ENCODE peak calls at places on chromosomes 6 and 20, in seven cellular contexts. Z is left ventricle myocardium inferior, A is heart left ventricle, I is cardiac muscle cell, C is brain microvascular endothelial cell, B is esophagus muscularis mucosa, G is BE2C. F is an unnamed sample.

GRCh38 chr6:53236241-53236640 is 87.6 kb upstream of the GCM1 start:
- DNase-seq in Z (no peak), A (no peak), I (no peak), C (no peak), B (no peak), G (no peak), F (no peak)

GRCh38 chr6:133547136-133547535 is 306.0 kb downstream of the EYA4 start:
- DNase-seq in Z (no peak), A (no peak), I (no peak), C (no peak), B (no peak), G (no peak), F (no peak)

GRCh38 chr6:89562114-89562815 is 76.3 kb downstream of the LYRM2 start:
- DNase-seq in Z (no peak), A (no peak), I (no peak), C (no peak), B (no peak), G (no peak), F (no peak)

GRCh38 chr6:43076928-43077809 is 1.1 kb downstream of the PTK7 start:
- DNase-seq in Z (no peak), A (no peak), I (peak), C (peak), B (no peak), G (peak), F (no peak)

GRCh38 chr6:36911946-36912555 is 26.3 kb downstream of the C6orf89 start:
- DNase-seq in Z (no peak), A (no peak), I (no peak), C (no peak), B (no peak), G (no peak), F (no peak)

GRCh38 chr20:51526105-51526470 is 16.4 kb downstream of the NFATC2 start:
- DNase-seq in Z (no peak), A (no peak), I (no peak), C (no peak), B (no peak), G (no peak), F (no peak)

GRCh38 chr6:46325561-46326525 is 155.1 kb upstream of the ENPP5 start:
- DNase-seq in Z (no peak), A (no peak), I (peak), C (peak), B (no peak), G (peak), F (no peak)

GRCh38 chr20:23508896-23509579 is 18.1 kb downstream of the CST8 start:
- DNase-seq in Z (no peak), A (no peak), I (no peak), C (no peak), B (peak), G (no peak), F (no peak)

GRCh38 chr6:161418458-161418945 is 144.6 kb upstream of the AGPAT4 start:
- DNase-seq in Z (no peak), A (peak), I (peak), C (peak), B (no peak), G (peak), F (no peak)

GRCh38 chr6:33983109-33983475 is 162.8 kb downstream of the GRM4 start:
- DNase-seq in Z (no peak), A (no peak), I (no peak), C (no peak), B (no peak), G (no peak), F (peak)

GRCh38 chr20:50413088-50413500 is 97.1 kb upstream of the PTPN1 start:
- DNase-seq in Z (no peak), A (no peak), I (no peak), C (no peak), B (no peak), G (no peak), F (no peak)

GRCh38 chr20:47336013-47336754 is 20.3 kb downstream of the ZMYND8 start:
- DNase-seq in Z (peak), A (no peak), I (no peak), C (no peak), B (no peak), G (no peak), F (no peak)

DNA sequence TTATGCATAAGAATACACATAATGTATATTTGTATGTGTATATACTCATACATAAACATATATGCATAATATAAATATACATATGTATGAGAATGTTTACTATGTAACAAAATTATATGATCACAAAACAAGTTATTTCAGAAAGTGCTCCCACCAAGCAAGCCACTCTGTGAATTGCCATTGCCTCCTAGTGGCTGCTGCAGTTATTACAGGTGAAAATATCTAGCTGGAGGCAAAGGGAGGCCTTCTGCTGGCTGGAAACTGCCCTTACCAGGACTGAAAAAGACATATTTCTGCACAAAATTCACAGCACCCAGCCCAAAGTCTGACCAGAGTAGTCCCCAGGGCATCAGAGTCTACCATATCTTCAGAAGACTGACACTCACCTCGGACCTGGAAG is 14.4 kb upstream of the ADAM33 start:
- DNase-seq in Z (no peak), A (no peak), I (no peak), C (no peak), B (no peak), G (no peak), F (no peak)
- TF ChIP-seq CTCF in Z (peak), A (peak), I (peak), C (peak), B (peak), G (peak), F (peak)

GRCh38 chr20:49397525-49397924 is 84.9 kb downstream of the KCNB1 start:
- DNase-seq in Z (no peak), A (no peak), I (no peak), C (peak), B (no peak), G (no peak), F (no peak)

GRCh38 chr20:49395183-49395582 is 87.3 kb downstream of the KCNB1 start:
- DNase-seq in Z (no peak), A (no peak), I (no peak), C (no peak), B (peak), G (peak), F (no peak)

GRCh38 chr20:49394757-49395156 is 87.7 kb downstream of the KCNB1 start:
- DNase-seq in Z (no peak), A (no peak), I (no peak), C (no peak), B (no peak), G (no peak), F (no peak)

GRCh38 chr20:49395659-49396058 is 86.8 kb downstream of the KCNB1 start:
- DNase-seq in Z (no peak), A (no peak), I (no peak), C (no peak), B (no peak), G (no peak), F (no peak)

DNA sequence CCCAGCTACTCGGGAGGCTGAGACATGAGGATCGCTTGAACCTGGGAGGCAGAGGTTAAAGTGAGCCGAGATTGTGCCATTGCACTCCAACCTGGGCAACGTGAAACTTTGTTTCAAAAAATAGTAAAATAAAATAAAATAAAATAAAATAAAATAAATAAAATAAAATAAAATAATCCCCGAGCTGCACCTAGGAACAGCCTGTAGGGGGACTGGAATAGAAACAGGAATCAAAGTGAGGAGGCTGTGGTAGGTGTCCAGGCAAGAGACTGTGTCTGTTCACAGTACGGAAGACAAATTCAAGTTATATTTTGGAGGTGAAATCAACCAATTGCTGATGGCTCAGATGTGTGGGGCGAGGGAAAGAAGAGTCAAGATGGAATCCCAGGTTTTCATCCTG is 86.2 kb downstream of the KCNB1 start:
- DNase-seq in Z (no peak), A (no peak), I (no peak), C (no peak), B (no peak), G (no peak), F (no peak)
- TF ChIP-seq CTCF in Z (no peak), A (no peak), I (peak), C (peak), B (peak), G (no peak), F (no peak)

GRCh38 chr6:3809515-3809891 is 39.7 kb upstream of the FAM50B start:
- DNase-seq in Z (no peak), A (no peak), I (no peak), C (no peak), B (no peak), G (no peak), F (no peak)

GRCh38 chr6:3808189-3808588 is 41.0 kb upstream of the FAM50B start:
- DNase-seq in Z (no peak), A (no peak), I (no peak), C (no peak), B (no peak), G (no peak), F (no peak)

GRCh38 chr6:3811191-3811590 is 38.0 kb upstream of the FAM50B start:
- DNase-seq in Z (no peak), A (no peak), I (no peak), C (no peak), B (no peak), G (no peak), F (no peak)

GRCh38 chr6:3809982-3810381 is 39.2 kb upstream of the FAM50B start:
- DNase-seq in Z (no peak), A (no peak), I (no peak), C (no peak), B (no peak), G (no peak), F (no peak)

DNA sequence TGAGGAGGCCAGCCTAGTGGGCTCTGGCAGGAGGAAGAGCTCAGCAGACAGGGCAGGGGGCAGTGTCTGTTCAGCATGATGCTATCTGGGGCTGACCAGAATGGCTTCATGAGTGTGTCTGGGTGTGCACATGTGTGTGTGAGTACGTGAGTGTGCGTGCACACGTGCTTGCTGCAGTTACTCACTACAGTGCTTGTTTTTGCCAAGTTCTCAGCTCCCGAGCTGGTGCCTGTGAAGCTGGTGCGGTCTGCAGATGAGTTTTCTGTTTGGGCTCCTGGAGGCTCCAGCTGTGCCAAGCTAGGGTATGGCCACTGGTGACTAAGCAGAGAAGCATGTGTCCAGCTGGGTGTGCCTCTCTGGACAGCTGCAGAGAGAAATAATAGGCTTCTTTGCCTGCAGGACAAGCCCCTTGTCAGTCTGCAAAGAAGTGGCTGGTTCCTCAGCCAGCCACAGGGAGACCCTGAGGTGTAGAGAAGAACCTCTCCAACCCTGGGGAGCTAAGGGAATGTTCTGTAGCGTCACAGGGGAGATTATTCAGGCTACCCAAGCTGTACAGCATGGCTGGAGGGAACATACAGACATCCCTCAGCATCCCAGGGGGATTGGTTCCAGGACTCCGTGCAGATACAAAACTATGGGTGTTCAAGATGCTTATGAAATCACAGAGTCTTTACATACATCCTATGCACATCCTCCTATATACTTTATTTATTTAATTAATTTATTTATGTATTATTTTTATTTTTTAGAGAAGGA is 40.2 kb upstream of the FAM50B start:
- DNase-seq in Z (peak), A (no peak), I (no peak), C (peak), B (no peak), G (no peak), F (no peak)
- TF ChIP-seq CTCF in Z (no peak), A (no peak), I (no peak), C (peak), B (no peak), G (no peak), F (no peak)

GRCh38 chr6:17511084-17511483 is 89.0 kb upstream of the FAM8A1 start:
- DNase-seq in Z (no peak), A (no peak), I (no peak), C (no peak), B (no peak), G (no peak), F (no peak)
- TF ChIP-seq CTCF in Z (no peak), A (no peak), I (no peak), C (no peak), B (no peak), G (no peak), F (no peak)

GRCh38 chr6:122612838-122613237 is 2.6 kb downstream of the PKIB start:
- DNase-seq in Z (no peak), A (no peak), I (no peak), C (no peak), B (no peak), G (no peak), F (no peak)

GRCh38 chr6:122615409-122615808 is 5.2 kb downstream of the PKIB start:
- DNase-seq in Z (no peak), A (no peak), I (no peak), C (no peak), B (no peak), G (no peak), F (no peak)

GRCh38 chr6:122610690-122611455 is 668 bp downstream of the PKIB start:
- DNase-seq in Z (peak), A (no peak), I (no peak), C (no peak), B (no peak), G (peak), F (peak)

GRCh38 chr6:122614303-122614702 is 4.1 kb downstream of the PKIB start:
- DNase-seq in Z (no peak), A (no peak), I (no peak), C (no peak), B (no peak), G (no peak), F (no peak)

GRCh38 chr6:122609881-122610689 is at the start of gene PKIB:
- DNase-seq in Z (peak), A (peak), I (peak), C (peak), B (no peak), G (peak), F (peak)
- TF ChIP-seq CTCF in Z (peak), A (no peak), I (peak), C (peak), B (no peak), G (peak), F (peak)

DNA sequence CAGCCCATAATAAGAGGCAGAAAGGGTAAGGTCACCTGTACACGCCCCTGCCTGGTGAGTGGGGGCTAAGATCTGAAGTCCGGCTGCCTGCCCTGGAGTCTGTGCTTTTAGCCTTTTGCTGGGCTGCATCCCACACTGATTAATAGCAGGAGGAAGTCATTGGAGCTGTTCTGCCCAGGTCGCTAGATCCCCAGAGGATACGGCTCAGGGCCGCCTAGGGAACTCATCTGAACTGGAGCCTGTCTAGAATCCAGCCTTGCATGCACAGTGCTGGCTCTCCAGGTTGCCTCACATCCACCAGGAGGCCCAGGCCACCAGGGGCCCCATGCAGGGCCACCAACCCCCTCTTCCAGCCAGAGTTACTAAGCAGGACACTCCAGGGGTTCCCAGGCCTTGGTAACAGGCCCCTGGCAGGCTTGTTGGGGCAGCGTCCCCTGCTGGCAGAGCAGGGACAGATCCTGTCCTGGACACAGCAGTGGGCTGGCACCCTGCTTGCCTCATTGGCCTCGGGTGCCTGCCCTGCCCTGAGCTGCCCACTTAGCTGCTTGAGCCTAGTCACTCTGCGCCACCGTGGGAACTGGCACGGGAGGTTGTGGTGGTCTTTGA is 35.3 kb downstream of the EFCAB8 start:
- DNase-seq in Z (no peak), A (no peak), I (peak), C (peak), B (no peak), G (peak), F (no peak)
- TF ChIP-seq CTCF in Z (peak), A (no peak), I (peak), C (peak), B (no peak), G (peak), F (peak)